ENCODE peak calls at places on chromosome 3, in seven cellular contexts. Z is AG10803; Y is globus pallidus; Q is effector memory CD8-positive, alpha-beta T cell; J is body of pancreas; W is tibial nerve; S is amniotic epithelial cell. D is an unnamed sample.
A peak's percentile ranks its signal among the peaks of the same experiment; 100 is the strongest.

GRCh38 chr3:79247367-79248103 is 520.3 kb downstream of the ROBO1 start:
- DNase-seq in Q (no peak), Y (no peak), W (no peak), S (no peak), Z (peak; percentile 53), J (peak; percentile 7), D (no peak)

GRCh38 chr3:21393684-21394307 is 357.2 kb downstream of the ZNF385D start:
- DNase-seq in Z (no peak), S (no peak), W (no peak), Q (no peak), J (no peak), Y (no peak), D (no peak)

GRCh38 chr3:4978966-4979400 is 254 bp upstream of the BHLHE40 start:
- DNase-seq in Q (peak; percentile 87), S (peak; percentile 99), Y (peak; percentile 83), W (peak; percentile 85), Z (peak; percentile 99), J (peak; percentile 99), D (peak; percentile 90)

GRCh38 chr3:149894211-149894610 is 76.5 kb downstream of the PFN2 start:
- DNase-seq in Z (no peak), S (no peak), Y (no peak), Q (no peak), J (no peak), W (no peak), D (no peak)

GRCh38 chr3:12662593-12663310 is 1.2 kb downstream of the RAF1 start:
- DNase-seq in W (no peak), Z (peak; percentile 29), S (peak; percentile 78), Q (peak; percentile 8), J (peak; percentile 36), Y (peak; percentile 47), D (peak; percentile 29)

GRCh38 chr3:133441867-133442270 is 42.0 kb downstream of the BFSP2 start:
- DNase-seq in J (no peak), Y (no peak), W (no peak), Z (no peak), S (peak; percentile 32), Q (peak; percentile 13), D (no peak)

GRCh38 chr3:24367216-24367615 is 127.4 kb downstream of the THRB start:
- DNase-seq in S (peak; percentile 39), W (no peak), Q (no peak), Y (no peak), J (no peak), Z (no peak), D (no peak)

GRCh38 chr3:24154003-24154695 is 209.1 kb downstream of the NR1D2 start:
- DNase-seq in W (no peak), Y (no peak), Z (no peak), Q (no peak), J (no peak), S (peak; percentile 53), D (no peak)

GRCh38 chr3:4426782-4427344 is 40.2 kb downstream of the SUMF1 start:
- DNase-seq in Y (no peak), S (peak; percentile 90), Z (peak; percentile 94), J (peak; percentile 15), Q (no peak), W (no peak), D (no peak)

GRCh38 chr3:12758025-12758830 is 831 bp downstream of the TMEM40 start:
- DNase-seq in Q (no peak), Z (peak; percentile 64), W (no peak), S (peak; percentile 70), Y (no peak), J (peak; percentile 9), D (peak; percentile 5)

GRCh38 chr3:46423588-46423987 is 16.5 kb downstream of the CCRL2 start:
- DNase-seq in J (no peak), Q (no peak), Z (peak; percentile 9), W (no peak), S (peak; percentile 82), Y (no peak), D (no peak)

GRCh38 chr3:143658869-143659268 is 189.4 kb downstream of the SLC9A9 start:
- DNase-seq in J (no peak), W (no peak), Q (no peak), S (peak; percentile 23), Y (no peak), Z (peak; percentile 32), D (no peak)

GRCh38 chr3:157279237-157279636 is 119.3 kb upstream of the CCNL1 start:
- DNase-seq in J (no peak), W (no peak), Z (no peak), S (peak; percentile 38), Y (no peak), Q (no peak), D (no peak)

GRCh38 chr3:53589201-53589600 is 94.8 kb downstream of the CACNA1D start:
- DNase-seq in Q (no peak), W (no peak), S (no peak), J (no peak), Y (no peak), Z (no peak), D (peak; percentile 68)

GRCh38 chr3:133661454-133662255 is at the start of gene TOPBP1:
- DNase-seq in S (peak; percentile 60), J (peak; percentile 81), Q (peak; percentile 73), Z (peak; percentile 49), W (peak; percentile 30), Y (peak; percentile 59), D (peak; percentile 84)

GRCh38 chr3:160754371-160754854 is 1.6 kb upstream of the PPM1L start:
- DNase-seq in J (peak; percentile 34), Q (peak; percentile 5), Y (no peak), S (peak; percentile 52), Z (peak; percentile 36), W (peak; percentile 27), D (peak; percentile 59)

GRCh38 chr3:36380171-36381031 is at the start of gene STAC:
- DNase-seq in J (no peak), Z (peak; percentile 36), S (no peak), Q (no peak), Y (no peak), W (no peak), D (peak; percentile 57)

GRCh38 chr3:158791259-158791920 is 10.5 kb upstream of the MFSD1 start:
- DNase-seq in J (no peak), Q (peak; percentile 16), Y (peak; percentile 71), W (no peak), Z (peak; percentile 77), S (peak; percentile 82), D (peak; percentile 80)

GRCh38 chr3:127286571-127287140 is 1.2 kb downstream of the PRR20G start:
- DNase-seq in S (no peak), Z (peak; percentile 7), Q (no peak), W (no peak), J (no peak), Y (no peak), D (no peak)

GRCh38 chr3:58508437-58508836 is 16.5 kb downstream of the KCTD6 start:
- DNase-seq in Q (no peak), W (no peak), S (no peak), Y (no peak), Z (no peak), J (no peak), D (no peak)

GRCh38 chr3:39721076-39721475 is 88.3 kb upstream of the MYRIP start:
- DNase-seq in J (no peak), Q (no peak), Z (peak; percentile 38), W (no peak), Y (no peak), S (no peak), D (no peak)

GRCh38 chr3:57120040-57120802 is 44.9 kb downstream of the IL17RD start:
- DNase-seq in S (peak; percentile 90), W (no peak), Q (no peak), Z (no peak), Y (no peak), J (peak; percentile 27), D (no peak)

GRCh38 chr3:16456784-16457415 is 56.6 kb downstream of the RFTN1 start:
- DNase-seq in W (no peak), S (peak; percentile 96), Q (no peak), J (no peak), Y (no peak), Z (peak; percentile 50), D (no peak)

GRCh38 chr3:182028081-182028480 is 316.4 kb downstream of the SOX2 start:
- DNase-seq in J (no peak), Z (no peak), W (no peak), Q (no peak), Y (no peak), S (no peak), D (no peak)

GRCh38 chr3:29385056-29385455 is 104.2 kb downstream of the RBMS3 start:
- DNase-seq in Y (no peak), S (peak; percentile 88), W (no peak), J (no peak), Q (no peak), Z (peak; percentile 71), D (no peak)

GRCh38 chr3:16842710-16843270 is 42.0 kb upstream of the PLCL2 start:
- DNase-seq in J (no peak), Z (no peak), S (no peak), W (no peak), Q (peak; percentile 19), Y (no peak), D (no peak)

GRCh38 chr3:129173206-129173605 is 10.5 kb downstream of the CNBP start:
- DNase-seq in Y (no peak), W (no peak), S (no peak), J (no peak), Z (no peak), Q (no peak), D (no peak)

GRCh38 chr3:102083971-102084370 is 234.7 kb downstream of the NFKBIZ start:
- DNase-seq in Q (no peak), S (peak; percentile 96), W (no peak), J (no peak), Y (no peak), Z (peak; percentile 48), D (no peak)

GRCh38 chr3:160671231-160671630 is 5.7 kb upstream of the ARL14 start:
- DNase-seq in Z (no peak), S (no peak), Y (no peak), J (no peak), Q (no peak), W (no peak), D (no peak)

GRCh38 chr3:187689984-187690383 is 12.4 kb downstream of the RTP2 start:
- DNase-seq in W (no peak), J (no peak), Q (no peak), S (peak; percentile 76), Z (peak; percentile 49), Y (no peak), D (no peak)

GRCh38 chr3:98733055-98733777 is 29.9 kb upstream of the ST3GAL6 start:
- DNase-seq in S (peak; percentile 81), J (peak; percentile 16), Q (no peak), Z (no peak), W (no peak), Y (peak; percentile 37), D (peak; percentile 47)

GRCh38 chr3:49098429-49098828 is 4.6 kb upstream of the QRICH1 start:
- DNase-seq in S (peak; percentile 74), Y (no peak), J (no peak), Z (no peak), Q (no peak), W (no peak), D (no peak)

D was measured in cerebellar cortex.